ENCODE peak calls at places on chromosomes 13 and 19, in seven cellular contexts. U is Peyer's patch, G is thyroid gland, E is tibial nerve, L is testis, S is A549, Z is uterus. J is an unnamed sample.
A peak's percentile ranks its signal among the peaks of the same experiment; 100 is the strongest.

GRCh38 chr13:51178456-51179074 is 43.6 kb upstream of the FAM124A start:
- DNase-seq in G (no peak), L (no peak), S (no peak), E (no peak), Z (no peak), U (no peak), J (no peak)

GRCh38 chr13:113638173-113638746 is 19.7 kb downstream of the ATP4B start:
- DNase-seq in U (peak; percentile 34), L (no peak), G (no peak), Z (no peak), S (no peak), E (peak; percentile 10), J (no peak)

GRCh38 chr13:106205871-106206270 is 329.6 kb downstream of the EFNB2 start:
- DNase-seq in S (no peak), L (no peak), E (no peak), U (no peak), G (no peak), Z (no peak), J (no peak)

GRCh38 chr13:114025432-114026127 is 51.7 kb upstream of the C13orf46 start:
- DNase-seq in Z (peak; percentile 58), G (no peak), E (no peak), S (no peak), U (no peak), L (peak; percentile 46), J (no peak)

GRCh38 chr13:75870397-75870801 is 234.3 kb downstream of the LMO7 start:
- DNase-seq in Z (peak; percentile 17), L (no peak), E (no peak), U (no peak), G (peak; percentile 27), S (peak; percentile 14), J (peak; percentile 51)

GRCh38 chr13:36101157-36101556 is 30.0 kb downstream of the DCLK1 start:
- DNase-seq in G (no peak), Z (no peak), S (no peak), E (no peak), U (no peak), L (no peak), J (no peak)

GRCh38 chr13:111217661-111218060 is 102.6 kb downstream of the ARHGEF7 start:
- DNase-seq in U (no peak), L (peak; percentile 87), Z (no peak), G (no peak), S (no peak), E (no peak), J (no peak)

GRCh38 chr19:16590876-16591802 is 18.9 kb upstream of the SLC35E1 start:
- DNase-seq in Z (no peak), S (no peak), E (no peak), U (no peak), G (no peak), L (no peak), J (no peak)

GRCh38 chr19:1813197-1813836 is 1.2 kb upstream of the ATP8B3 start:
- DNase-seq in G (no peak), S (no peak), U (no peak), L (no peak), Z (no peak), E (no peak), J (no peak)

GRCh38 chr19:55406869-55407624 is 541 bp downstream of the UBE2S start:
- DNase-seq in S (no peak), Z (no peak), G (peak; percentile 45), U (peak; percentile 70), L (no peak), E (no peak), J (peak; percentile 86)

GRCh38 chr13:84126671-84127171 is 244.4 kb upstream of the SLITRK1 start:
- DNase-seq in Z (no peak), L (no peak), S (no peak), U (no peak), G (peak; percentile 17), E (no peak), J (no peak)

GRCh38 chr19:3157096-3157845 is 21.3 kb upstream of the S1PR4 start:
- DNase-seq in Z (no peak), S (no peak), U (no peak), G (no peak), E (no peak), L (no peak), J (no peak)

GRCh38 chr19:19642506-19643157 is 825 bp downstream of the GMIP start:
- DNase-seq in E (no peak), S (no peak), Z (no peak), L (no peak), G (no peak), U (no peak), J (no peak)

GRCh38 chr19:54791476-54791875 is 11.9 kb upstream of the KIR2DL4 start:
- DNase-seq in L (no peak), G (no peak), E (no peak), Z (no peak), U (no peak), S (no peak), J (no peak)

GRCh38 chr13:101490400-101491015 is 38.0 kb downstream of the ITGBL1 start:
- DNase-seq in Z (no peak), L (no peak), S (no peak), G (no peak), E (no peak), U (no peak), J (no peak)

GRCh38 chr19:6649189-6649588 is 20.8 kb downstream of the TNFSF14 start:
- DNase-seq in Z (no peak), E (no peak), S (no peak), U (no peak), L (no peak), G (no peak), J (no peak)

GRCh38 chr13:40136896-40137295 is 481.4 kb downstream of the COG6 start:
- DNase-seq in E (no peak), Z (no peak), U (no peak), L (no peak), G (no peak), S (no peak), J (no peak)

GRCh38 chr13:37617162-37617561 is 18.6 kb upstream of the POSTN start:
- DNase-seq in S (peak; percentile 35), G (no peak), L (no peak), Z (no peak), E (no peak), U (no peak), J (no peak)

GRCh38 chr13:44165172-44165894 is 208.3 kb upstream of the SERP2 start:
- DNase-seq in Z (no peak), U (no peak), E (no peak), G (peak; percentile 12), L (no peak), S (no peak), J (no peak)

GRCh38 chr13:98246538-98247172 is 69.6 kb upstream of the RNF113B start:
- DNase-seq in Z (no peak), E (no peak), L (no peak), U (no peak), G (no peak), S (no peak), J (no peak)

GRCh38 chr13:78830508-78830907 is 171.6 kb upstream of the OBI1 start:
- DNase-seq in L (no peak), U (no peak), E (no peak), S (no peak), G (no peak), Z (no peak), J (no peak)

DNA sequence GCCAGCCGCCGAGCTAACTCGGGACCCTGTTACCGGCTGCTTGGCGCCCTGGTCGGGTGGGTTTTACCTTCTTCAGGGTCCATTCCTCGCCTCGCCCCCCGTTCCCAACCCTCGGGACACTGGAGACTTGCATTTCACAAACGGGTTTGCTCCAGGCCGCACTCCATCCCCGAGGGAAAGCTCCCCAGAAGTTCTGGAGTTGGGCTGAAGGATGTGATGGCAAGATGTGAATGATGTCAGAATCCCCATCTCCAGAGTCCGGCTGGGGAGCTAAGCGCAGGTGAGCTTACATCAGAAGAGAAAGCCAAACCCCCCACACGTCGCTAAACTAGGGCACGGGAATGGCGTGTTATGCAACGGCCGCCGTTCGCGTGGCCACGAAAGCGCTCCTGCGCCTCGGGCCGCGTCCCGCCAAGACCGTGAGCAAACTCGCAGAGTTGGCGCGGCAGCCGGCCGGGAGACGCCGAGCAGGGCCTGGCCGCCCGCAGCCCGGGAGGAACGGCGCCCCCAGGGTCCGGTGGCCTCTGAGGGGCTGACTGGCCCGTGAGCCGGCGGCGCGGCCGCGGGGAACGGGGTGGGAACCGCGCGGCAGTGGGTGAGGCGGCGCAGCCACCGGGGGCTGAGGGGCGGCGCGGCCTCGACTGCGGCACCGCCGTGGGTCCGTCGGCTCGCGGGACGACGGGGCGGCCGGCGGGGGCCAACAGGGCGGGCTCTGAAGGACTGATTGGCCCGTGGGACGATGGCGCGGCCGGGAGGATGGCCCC is 1.1 kb downstream of the LATS2 start:
- DNase-seq in E (no peak), Z (peak; percentile 64), U (no peak), S (peak; percentile 45), L (peak; percentile 51), G (peak; percentile 66), J (peak; percentile 60)
- TF ChIP-seq POLR2A in E (no peak), Z (no peak), U (no peak), S (no peak), L (peak; percentile 25), G (no peak), J (no peak)

DNA sequence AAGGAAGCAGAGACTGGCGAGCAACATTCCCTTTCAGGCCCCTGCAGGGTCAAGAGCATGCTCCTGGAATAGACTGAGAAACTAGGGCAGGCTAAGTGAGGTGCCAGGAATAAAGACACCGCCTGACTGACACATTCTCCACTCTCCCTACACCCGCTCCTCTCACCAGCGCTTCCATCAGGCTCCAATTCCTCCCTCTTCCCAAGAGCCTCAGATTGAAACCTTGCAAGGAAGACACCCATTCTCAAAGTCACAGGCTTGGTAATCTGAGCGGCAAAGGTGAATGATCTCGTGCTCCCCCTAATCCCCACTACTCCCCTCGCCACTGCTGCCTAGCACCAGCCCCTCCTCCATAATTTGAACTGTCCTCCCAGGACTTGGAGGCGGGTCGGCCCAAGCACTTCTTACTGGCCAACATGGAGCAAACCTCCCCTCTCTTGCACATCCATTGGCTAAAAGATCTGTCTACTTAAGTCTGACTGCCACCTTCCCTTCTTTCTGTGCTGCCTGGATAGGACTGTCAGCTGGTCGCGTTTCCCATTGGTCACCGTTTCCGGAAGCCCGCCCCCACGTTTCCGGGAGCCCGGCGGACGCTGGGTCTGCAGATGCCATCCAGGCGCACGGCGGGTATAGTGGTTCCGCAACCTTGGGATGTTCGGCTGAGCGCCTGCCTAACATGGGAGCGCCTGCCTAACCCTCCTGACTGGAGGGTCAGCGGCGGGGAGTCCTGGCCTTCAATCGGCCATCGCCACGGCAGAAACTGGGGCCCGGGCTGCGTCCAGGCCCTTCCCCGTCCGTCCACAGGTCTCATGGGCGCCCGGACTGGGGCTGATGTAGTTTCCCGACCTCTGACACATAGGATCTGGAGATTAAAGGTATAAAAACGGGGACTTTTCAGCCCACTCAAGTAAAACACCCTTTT is 33.6 kb downstream of the ZNF383 start:
- DNase-seq in G (peak; percentile 95), U (peak; percentile 62), L (peak; percentile 96), Z (peak; percentile 70), E (no peak), S (peak; percentile 19), J (no peak)
- TF ChIP-seq POLR2A in G (peak; percentile 56), U (no peak), L (no peak), Z (peak; percentile 45), E (no peak), S (no peak), J (no peak)

GRCh38 chr13:108377646-108378206 is 108.2 kb downstream of the TNFSF13B start:
- DNase-seq in L (no peak), U (no peak), S (no peak), G (no peak), Z (no peak), E (no peak), J (no peak)

GRCh38 chr13:108383676-108384075 is 114.2 kb downstream of the TNFSF13B start:
- DNase-seq in S (no peak), Z (no peak), E (no peak), U (no peak), G (no peak), L (no peak), J (no peak)
- TF ChIP-seq POLR2A in S (no peak), Z (no peak), E (no peak), U (no peak), G (no peak), L (no peak), J (no peak)

GRCh38 chr13:100154835-100155463 is 66.1 kb downstream of the PCCA start:
- DNase-seq in L (no peak), U (no peak), G (no peak), S (no peak), E (no peak), Z (no peak), J (no peak)
- TF ChIP-seq POLR2A in L (no peak), U (no peak), G (no peak), S (no peak), E (no peak), Z (no peak), J (no peak)

J was measured in erythroblast.